ENCODE peak calls at places on chromosomes 13 and 19, in four cellular contexts. One of them, this sample, is unnamed.

GRCh38 chr13:20159646-20160345 is 1.1 kb downstream of the GJA3 start:
- DNase-seq in GM23248: peak
- DNase-seq in HCEC 1CT: peak
- DNase-seq in T-helper 1 cell: no peak
- DNase-seq in this sample: no peak

GRCh38 chr19:54451331-54451871 is 2.4 kb downstream of the LENG8 start:
- DNase-seq in GM23248: peak
- DNase-seq in HCEC 1CT: no peak
- DNase-seq in T-helper 1 cell: no peak
- DNase-seq in this sample: no peak

GRCh38 chr19:10896851-10897526 is 25.6 kb downstream of the CARM1 start:
- DNase-seq in GM23248: no peak
- DNase-seq in HCEC 1CT: no peak
- DNase-seq in T-helper 1 cell: no peak
- DNase-seq in this sample: no peak

GRCh38 chr19:14450168-14450874 is 17.2 kb downstream of the PKN1 start:
- DNase-seq in GM23248: peak
- DNase-seq in HCEC 1CT: peak
- DNase-seq in T-helper 1 cell: peak
- DNase-seq in this sample: peak

GRCh38 chr19:11404588-11405258 is 14.4 kb downstream of the RGL3 start:
- DNase-seq in GM23248: no peak
- DNase-seq in HCEC 1CT: no peak
- DNase-seq in T-helper 1 cell: no peak
- DNase-seq in this sample: no peak

GRCh38 chr13:111610879-111611278 is 290.4 kb downstream of the TEX29 start:
- DNase-seq in GM23248: no peak
- DNase-seq in HCEC 1CT: no peak
- DNase-seq in T-helper 1 cell: no peak
- DNase-seq in this sample: no peak

GRCh38 chr13:59391696-59392095 is 772.0 kb downstream of the DIAPH3 start:
- DNase-seq in GM23248: peak
- DNase-seq in HCEC 1CT: peak
- DNase-seq in T-helper 1 cell: peak
- DNase-seq in this sample: peak

GRCh38 chr13:27977476-27978300 is 8.6 kb upstream of the CDX2 start:
- DNase-seq in GM23248: peak
- DNase-seq in HCEC 1CT: no peak
- DNase-seq in T-helper 1 cell: no peak
- DNase-seq in this sample: no peak

GRCh38 chr19:38035515-38036495 is 128.8 kb downstream of the SIPA1L3 start:
- DNase-seq in GM23248: peak
- DNase-seq in HCEC 1CT: peak
- DNase-seq in T-helper 1 cell: no peak
- DNase-seq in this sample: peak

GRCh38 chr19:18273566-18274302 is 518 bp downstream of the IQCN start:
- DNase-seq in GM23248: no peak
- DNase-seq in HCEC 1CT: no peak
- DNase-seq in T-helper 1 cell: no peak
- DNase-seq in this sample: no peak

GRCh38 chr13:114339779-114340534 is 25.7 kb downstream of the CHAMP1 start:
- DNase-seq in GM23248: peak
- DNase-seq in HCEC 1CT: peak
- DNase-seq in T-helper 1 cell: peak
- DNase-seq in this sample: peak

GRCh38 chr19:17159466-17160393 is 55.4 kb upstream of the USE1 start:
- DNase-seq in GM23248: peak
- DNase-seq in HCEC 1CT: no peak
- DNase-seq in T-helper 1 cell: no peak
- DNase-seq in this sample: peak

GRCh38 chr13:109275390-109275789 is 511.0 kb downstream of the IRS2 start:
- DNase-seq in GM23248: no peak
- DNase-seq in HCEC 1CT: no peak
- DNase-seq in T-helper 1 cell: no peak
- DNase-seq in this sample: no peak

GRCh38 chr19:17865364-17866311 is 5.9 kb downstream of the RPL18A start:
- DNase-seq in GM23248: peak
- DNase-seq in HCEC 1CT: no peak
- DNase-seq in T-helper 1 cell: no peak
- DNase-seq in this sample: no peak

GRCh38 chr13:29595380-29596063 is at the start of gene SLC7A1:
- DNase-seq in GM23248: peak
- DNase-seq in HCEC 1CT: peak
- DNase-seq in T-helper 1 cell: peak
- DNase-seq in this sample: peak

GRCh38 chr13:51943721-51944120 is 67.5 kb downstream of the ATP7B start:
- DNase-seq in GM23248: no peak
- DNase-seq in HCEC 1CT: no peak
- DNase-seq in T-helper 1 cell: no peak
- DNase-seq in this sample: no peak

GRCh38 chr19:56476671-56477428 is at the start of gene ZNF667:
- DNase-seq in GM23248: peak
- DNase-seq in HCEC 1CT: no peak
- DNase-seq in T-helper 1 cell: no peak
- DNase-seq in this sample: peak

GRCh38 chr13:110161112-110161897 is 145.7 kb downstream of the COL4A1 start:
- DNase-seq in GM23248: no peak
- DNase-seq in HCEC 1CT: no peak
- DNase-seq in T-helper 1 cell: no peak
- DNase-seq in this sample: no peak

GRCh38 chr13:20702945-20703784 is at the start of gene IL17D:
- DNase-seq in GM23248: peak
- DNase-seq in HCEC 1CT: no peak
- DNase-seq in T-helper 1 cell: no peak
- DNase-seq in this sample: no peak

GRCh38 chr19:23851966-23852365 is 62.7 kb upstream of the ZNF726 start:
- DNase-seq in GM23248: no peak
- DNase-seq in HCEC 1CT: no peak
- DNase-seq in T-helper 1 cell: no peak
- DNase-seq in this sample: no peak

GRCh38 chr19:42422576-42423461 is 4.4 kb downstream of the LIPE start:
- DNase-seq in GM23248: no peak
- DNase-seq in HCEC 1CT: no peak
- DNase-seq in T-helper 1 cell: peak
- DNase-seq in this sample: no peak

GRCh38 chr19:41351339-41352245 is 2.1 kb downstream of the TGFB1 start:
- DNase-seq in GM23248: peak
- DNase-seq in HCEC 1CT: peak
- DNase-seq in T-helper 1 cell: peak
- DNase-seq in this sample: no peak

GRCh38 chr19:13640611-13641010 is 123.7 kb upstream of the MRI1 start:
- DNase-seq in GM23248: no peak
- DNase-seq in HCEC 1CT: no peak
- DNase-seq in T-helper 1 cell: no peak
- DNase-seq in this sample: no peak

GRCh38 chr13:46778879-46779278 is 18.1 kb downstream of the ESD start:
- DNase-seq in GM23248: peak
- DNase-seq in HCEC 1CT: peak
- DNase-seq in T-helper 1 cell: no peak
- DNase-seq in this sample: peak

GRCh38 chr13:76522083-76522755 is 364.0 kb downstream of the KCTD12 start:
- DNase-seq in GM23248: no peak
- DNase-seq in HCEC 1CT: no peak
- DNase-seq in T-helper 1 cell: no peak
- DNase-seq in this sample: no peak

GRCh38 chr19:38079926-38080380 is 144.1 kb downstream of the DPF1 start:
- DNase-seq in GM23248: peak
- DNase-seq in HCEC 1CT: peak
- DNase-seq in T-helper 1 cell: no peak
- DNase-seq in this sample: peak

GRCh38 chr13:48411281-48412099 is 1.4 kb downstream of the LPAR6 start:
- DNase-seq in GM23248: peak
- DNase-seq in HCEC 1CT: peak
- DNase-seq in T-helper 1 cell: no peak
- DNase-seq in this sample: no peak

GRCh38 chr13:66520511-66521390 is 709.4 kb downstream of the PCDH9 start:
- DNase-seq in GM23248: no peak
- DNase-seq in HCEC 1CT: no peak
- DNase-seq in T-helper 1 cell: no peak
- DNase-seq in this sample: no peak

GRCh38 chr19:28502879-28503734 is 709.8 kb downstream of the UQCRFS1 start:
- DNase-seq in GM23248: no peak
- DNase-seq in HCEC 1CT: no peak
- DNase-seq in T-helper 1 cell: no peak
- DNase-seq in this sample: no peak

This sample was measured in foreskin fibroblast.